ENCODE peak calls at places on chromosomes 11 and 22, in ten cellular contexts. F, Z, K, D, Q, I, M, X, S and Y are unnamed samples.

GRCh38 chr22:50696799-50697561 is 24.4 kb downstream of the SHANK3 start:
- DNase-seq in S (no peak), Z (no peak), F (no peak), Q (no peak), M (no peak), D (no peak), I (no peak), K (no peak), X (no peak), Y (no peak)

GRCh38 chr11:60867871-60868681 is 734 bp downstream of the ZP1 start:
- DNase-seq in S (no peak), X (no peak), Q (no peak), F (no peak), I (no peak), K (no peak), Z (peak), M (no peak), D (no peak), Y (no peak)

GRCh38 chr11:126433989-126434949 is 78.8 kb downstream of the ST3GAL4 start:
- DNase-seq in M (no peak), X (no peak), Z (no peak), D (no peak), K (no peak), I (no peak), F (no peak), Q (no peak), S (no peak), Y (no peak)

GRCh38 chr11:111459506-111460270 is 52.5 kb downstream of the BTG4 start:
- DNase-seq in Q (no peak), I (no peak), M (no peak), D (no peak), S (no peak), X (no peak), K (no peak), F (no peak), Z (no peak), Y (no peak)

GRCh38 chr11:85815186-85815911 is 4.4 kb upstream of the SYTL2 start:
- DNase-seq in M (peak), F (peak), S (no peak), K (no peak), D (no peak), X (no peak), I (no peak), Q (peak), Z (no peak), Y (no peak)

GRCh38 chr11:14275081-14275480 is 83.9 kb downstream of the RRAS2 start:
- DNase-seq in K (no peak), M (no peak), X (no peak), F (no peak), I (no peak), D (no peak), Q (peak), Z (no peak), S (no peak), Y (no peak)

GRCh38 chr11:61900251-61900650 is 8.9 kb upstream of the FADS3 start:
- DNase-seq in M (no peak), S (no peak), Z (no peak), F (no peak), I (no peak), X (no peak), K (no peak), D (no peak), Q (no peak), Y (no peak)

GRCh38 chr11:44949160-44950035 is 1.3 kb downstream of the TP53I11 start:
- DNase-seq in F (no peak), D (peak), M (no peak), Z (no peak), S (peak), Q (peak), K (no peak), I (no peak), X (no peak), Y (peak)

GRCh38 chr11:96748639-96749370 is 359.0 kb downstream of the JRKL start:
- DNase-seq in Q (peak), I (no peak), K (no peak), S (no peak), X (no peak), F (no peak), M (peak), Z (no peak), D (no peak), Y (no peak)
- H3K4me3 ChIP-seq in Q (peak), I (no peak), K (no peak), S (no peak), X (no peak), F (no peak), M (no peak), Z (no peak), D (no peak), Y (no peak)

GRCh38 chr11:48031602-48032001 is 51.2 kb downstream of the PTPRJ start:
- DNase-seq in M (no peak), Z (no peak), D (peak), X (no peak), K (no peak), F (no peak), S (no peak), Q (no peak), I (no peak), Y (no peak)
- H3K4me3 ChIP-seq in M (no peak), Z (no peak), D (no peak), X (no peak), K (no peak), F (no peak), S (no peak), Q (no peak), I (no peak), Y (no peak)

GRCh38 chr11:75563978-75564552 is 2.0 kb downstream of the SERPINH1 start:
- DNase-seq in F (peak), I (no peak), D (no peak), Z (no peak), Q (peak), K (no peak), S (no peak), M (peak), X (peak), Y (no peak)

GRCh38 chr11:75565916-75566762 is 4.1 kb downstream of the SERPINH1 start:
- DNase-seq in I (no peak), K (no peak), S (no peak), X (no peak), D (no peak), M (no peak), Q (no peak), F (no peak), Z (peak), Y (no peak)

GRCh38 chr11:75566763-75567279 is 4.8 kb downstream of the SERPINH1 start:
- DNase-seq in S (no peak), D (no peak), K (no peak), Z (no peak), M (no peak), X (no peak), Q (no peak), I (no peak), F (no peak), Y (no peak)

GRCh38 chr11:75563501-75563977 is 1.5 kb downstream of the SERPINH1 start:
- DNase-seq in Z (no peak), K (no peak), I (no peak), X (no peak), D (no peak), F (no peak), M (no peak), S (no peak), Q (no peak), Y (no peak)

DNA sequence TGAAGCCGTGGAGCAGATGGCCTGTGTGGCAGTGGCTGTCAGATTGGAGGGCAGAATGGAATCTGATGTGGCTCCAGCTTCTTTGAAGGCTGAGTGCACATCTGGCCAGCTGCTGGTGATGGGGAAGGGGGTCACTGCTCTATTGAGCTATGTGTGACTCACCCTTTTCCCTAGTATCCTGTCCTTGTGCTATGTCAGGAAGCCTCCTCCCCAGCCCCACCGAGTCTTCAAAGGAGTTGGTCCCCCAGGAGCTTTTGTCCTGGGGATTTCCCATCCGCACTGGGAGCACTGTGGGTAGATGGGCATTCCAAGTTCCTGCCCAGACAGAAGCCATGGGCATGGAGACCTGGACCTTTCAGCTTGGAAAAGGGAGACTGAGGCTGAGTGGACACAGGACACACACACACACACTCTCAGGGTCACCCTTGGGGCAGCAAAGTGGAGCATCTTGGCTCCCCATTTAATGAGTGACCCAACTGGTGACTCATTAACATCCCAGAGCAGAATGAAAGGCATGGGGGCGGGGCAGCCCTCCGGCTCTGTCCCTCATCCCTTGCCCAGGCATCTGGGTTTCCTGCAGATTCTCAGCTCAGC is 3.3 kb downstream of the SERPINH1 start:
- DNase-seq in Z (no peak), S (no peak), Q (peak), M (peak), K (no peak), X (peak), D (no peak), F (no peak), I (no peak), Y (no peak)
- H3K4me3 ChIP-seq in Z (no peak), S (no peak), Q (peak), M (peak), K (no peak), X (peak), D (no peak), F (peak), I (no peak), Y (no peak)

DNA sequence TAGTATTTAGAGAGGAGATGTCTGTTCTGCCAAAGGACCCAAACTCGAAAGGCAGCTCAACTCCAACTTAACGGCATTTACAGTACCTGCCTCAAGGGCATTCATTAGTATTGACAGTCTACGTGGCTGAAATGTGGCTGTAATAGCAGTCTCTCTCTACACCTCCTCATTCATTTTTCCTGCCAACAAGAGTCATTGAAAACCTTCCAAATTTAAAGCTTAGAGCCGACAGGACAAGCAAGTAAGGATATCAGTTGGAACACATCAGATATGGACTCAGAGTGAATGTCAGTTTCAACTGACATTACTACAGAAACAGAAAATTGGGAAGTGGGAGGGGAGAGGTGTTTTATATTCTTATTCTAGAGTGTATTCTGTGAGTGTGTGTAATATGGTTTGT is 253.1 kb downstream of the CADM1 start:
- DNase-seq in F (no peak), Q (peak), M (no peak), Z (no peak), X (no peak), I (no peak), D (no peak), K (no peak), S (no peak), Y (no peak)
- H3K4me3 ChIP-seq in F (no peak), Q (no peak), M (no peak), Z (no peak), X (no peak), I (no peak), D (no peak), K (no peak), S (no peak), Y (no peak)

GRCh38 chr22:36329217-36330078 is 58.3 kb downstream of the MYH9 start:
- DNase-seq in D (peak), X (peak), S (peak), I (no peak), K (peak), Z (peak), M (peak), Q (peak), F (peak), Y (peak)
- H3K4me3 ChIP-seq in D (no peak), X (peak), S (peak), I (no peak), K (no peak), Z (no peak), M (peak), Q (no peak), F (peak), Y (peak)

DNA sequence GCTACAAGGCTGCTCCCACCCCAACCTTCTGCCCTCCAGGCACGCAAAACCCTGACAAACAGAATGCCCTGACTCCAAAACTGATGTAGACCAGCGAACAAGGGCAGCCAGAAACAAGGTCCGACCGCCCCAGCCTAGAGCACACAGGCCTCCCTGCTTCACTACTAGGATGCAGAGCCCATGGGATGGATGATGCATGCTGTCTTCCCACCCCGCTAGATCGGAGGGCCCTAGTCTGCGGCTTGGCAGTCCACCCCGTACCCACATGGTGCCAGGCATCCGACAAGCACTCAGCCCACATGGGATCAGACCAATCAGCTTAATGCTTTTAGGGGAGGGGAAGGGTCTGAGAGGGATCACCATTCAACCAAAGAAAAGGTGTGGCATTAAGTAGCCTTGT is 30.6 kb downstream of the PISD start:
- DNase-seq in Q (no peak), S (no peak), F (no peak), M (no peak), Z (no peak), I (no peak), K (no peak), X (no peak), D (no peak), Y (no peak)
- H3K4me3 ChIP-seq in Q (peak), S (no peak), F (peak), M (peak), Z (peak), I (peak), K (peak), X (peak), D (peak), Y (peak)

DNA sequence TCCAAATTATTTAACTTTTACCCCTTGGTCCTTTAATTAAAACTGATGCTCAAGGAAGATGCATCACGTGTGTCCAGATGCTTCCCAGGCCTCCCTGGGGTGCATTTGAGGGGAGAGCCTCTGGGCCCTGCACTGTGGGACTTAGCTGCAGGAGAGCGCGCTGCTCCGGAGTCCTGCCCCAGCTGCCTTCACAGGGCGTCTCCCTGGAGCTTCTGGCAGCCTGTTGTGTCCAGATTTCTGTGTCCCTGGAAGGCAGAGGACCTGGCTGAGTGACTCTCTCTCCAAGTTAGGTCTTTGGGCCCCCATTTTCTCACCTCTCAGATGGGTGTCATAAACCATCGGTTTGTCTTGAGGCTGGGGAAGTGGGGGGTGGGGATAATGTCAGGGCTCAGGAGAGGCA is 3.0 kb downstream of the ARHGAP8 start:
- DNase-seq in S (no peak), Q (no peak), M (no peak), Z (no peak), D (no peak), I (no peak), X (no peak), F (no peak), K (no peak), Y (no peak)
- H3K4me3 ChIP-seq in S (no peak), Q (no peak), M (no peak), Z (no peak), D (no peak), I (no peak), X (no peak), F (no peak), K (no peak), Y (no peak)